ENCODE peak calls at places on chromosomes 13 and 19, in four cellular contexts. One of them, this sample, is unnamed.

GRCh38 chr19:36489920-36490415 is 607 bp upstream of the ZNF566 start:
- DNase-seq in left lung: peak; percentile 84
- DNase-seq in adrenal gland: peak; percentile 86
- DNase-seq in breast epithelium: no peak
- DNase-seq in this sample: no peak

GRCh38 chr19:38549061-38549460 is 68.7 kb downstream of the MAP4K1 start:
- DNase-seq in left lung: no peak
- DNase-seq in adrenal gland: no peak
- DNase-seq in breast epithelium: no peak
- DNase-seq in this sample: no peak

GRCh38 chr19:39037194-39037593 is 4.8 kb upstream of the FBXO27 start:
- DNase-seq in left lung: no peak
- DNase-seq in adrenal gland: no peak
- DNase-seq in breast epithelium: no peak
- DNase-seq in this sample: no peak

GRCh38 chr19:46863818-46864629 is 3.2 kb downstream of the ARHGAP35 start:
- DNase-seq in left lung: peak; percentile 74
- DNase-seq in adrenal gland: no peak
- DNase-seq in breast epithelium: peak; percentile 68
- DNase-seq in this sample: no peak

GRCh38 chr19:34404109-34404909 is at the start of gene PDCD2L:
- DNase-seq in left lung: peak; percentile 93
- DNase-seq in adrenal gland: peak; percentile 94
- DNase-seq in breast epithelium: peak; percentile 86
- DNase-seq in this sample: peak; percentile 86

GRCh38 chr13:45055198-45055901 is 65.0 kb upstream of the GTF2F2 start:
- DNase-seq in left lung: no peak
- DNase-seq in adrenal gland: no peak
- DNase-seq in breast epithelium: no peak
- DNase-seq in this sample: no peak

GRCh38 chr13:32984857-32985626 is 31.2 kb upstream of the KL start:
- DNase-seq in left lung: no peak
- DNase-seq in adrenal gland: no peak
- DNase-seq in breast epithelium: peak; percentile 88
- DNase-seq in this sample: no peak

GRCh38 chr19:46586294-46586693 is 14.8 kb upstream of the CALM3 start:
- DNase-seq in left lung: no peak
- DNase-seq in adrenal gland: no peak
- DNase-seq in breast epithelium: no peak
- DNase-seq in this sample: no peak

GRCh38 chr19:8577247-8577646 is at the start of gene MYO1F:
- DNase-seq in left lung: peak; percentile 83
- DNase-seq in adrenal gland: peak; percentile 53
- DNase-seq in breast epithelium: no peak
- DNase-seq in this sample: peak; percentile 30

GRCh38 chr19:19661141-19661674 is 2.3 kb downstream of the ATP13A1 start:
- DNase-seq in left lung: no peak
- DNase-seq in adrenal gland: no peak
- DNase-seq in breast epithelium: no peak
- DNase-seq in this sample: no peak

GRCh38 chr19:18848860-18849661 is 17.3 kb downstream of the UPF1 start:
- DNase-seq in left lung: peak; percentile 74
- DNase-seq in adrenal gland: peak; percentile 75
- DNase-seq in breast epithelium: no peak
- DNase-seq in this sample: no peak

GRCh38 chr19:35354898-35355297 is 3.4 kb upstream of the FFAR3 start:
- DNase-seq in left lung: no peak
- DNase-seq in adrenal gland: no peak
- DNase-seq in breast epithelium: peak; percentile 2
- DNase-seq in this sample: no peak

GRCh38 chr13:74329978-74330377 is 195.8 kb upstream of the KLF12 start:
- DNase-seq in left lung: no peak
- DNase-seq in adrenal gland: no peak
- DNase-seq in breast epithelium: no peak
- DNase-seq in this sample: no peak

GRCh38 chr13:31962661-31963345 is 68.8 kb upstream of the FRY start:
- DNase-seq in left lung: no peak
- DNase-seq in adrenal gland: no peak
- DNase-seq in breast epithelium: no peak
- DNase-seq in this sample: no peak

GRCh38 chr13:18944501-18945068 is 237.0 kb downstream of the TUBA3C start:
- DNase-seq in left lung: no peak
- DNase-seq in adrenal gland: no peak
- DNase-seq in breast epithelium: no peak
- DNase-seq in this sample: no peak

GRCh38 chr19:58399903-58400637 is 4.6 kb downstream of the RNF225 start:
- DNase-seq in left lung: no peak
- DNase-seq in adrenal gland: no peak
- DNase-seq in breast epithelium: peak; percentile 28
- DNase-seq in this sample: no peak

GRCh38 chr19:37334179-37335071 is 36.5 kb upstream of the ZNF527 start:
- DNase-seq in left lung: peak; percentile 95
- DNase-seq in adrenal gland: peak; percentile 94
- DNase-seq in breast epithelium: peak; percentile 86
- DNase-seq in this sample: peak; percentile 74

GRCh38 chr13:41061914-41062837 is 867 bp downstream of the WBP4 start:
- DNase-seq in left lung: no peak
- DNase-seq in adrenal gland: peak; percentile 80
- DNase-seq in breast epithelium: no peak
- DNase-seq in this sample: no peak

GRCh38 chr19:48501446-48501960 is 10.1 kb downstream of the LMTK3 start:
- DNase-seq in left lung: peak; percentile 88
- DNase-seq in adrenal gland: peak; percentile 58
- DNase-seq in breast epithelium: no peak
- DNase-seq in this sample: no peak

GRCh38 chr13:101205408-101205807 is 210.9 kb downstream of the NALCN start:
- DNase-seq in left lung: no peak
- DNase-seq in adrenal gland: no peak
- DNase-seq in breast epithelium: no peak
- DNase-seq in this sample: no peak

GRCh38 chr13:99677388-99677951 is 176.2 kb downstream of the TM9SF2 start:
- DNase-seq in left lung: no peak
- DNase-seq in adrenal gland: no peak
- DNase-seq in breast epithelium: no peak
- DNase-seq in this sample: no peak

GRCh38 chr13:43984292-43984691 is 104.6 kb downstream of the LACC1 start:
- DNase-seq in left lung: no peak
- DNase-seq in adrenal gland: no peak
- DNase-seq in breast epithelium: no peak
- DNase-seq in this sample: no peak

GRCh38 chr19:33302974-33303790 is 848 bp upstream of the CEBPA start:
- DNase-seq in left lung: no peak
- DNase-seq in adrenal gland: peak; percentile 34
- DNase-seq in breast epithelium: peak; percentile 64
- DNase-seq in this sample: peak; percentile 40

GRCh38 chr13:111361046-111361872 is 40.8 kb downstream of the TEX29 start:
- DNase-seq in left lung: no peak
- DNase-seq in adrenal gland: no peak
- DNase-seq in breast epithelium: no peak
- DNase-seq in this sample: no peak

GRCh38 chr19:55624109-55625003 is at the start of gene ZNF784:
- DNase-seq in left lung: peak; percentile 92
- DNase-seq in adrenal gland: peak; percentile 94
- DNase-seq in breast epithelium: peak; percentile 96
- DNase-seq in this sample: peak; percentile 93

GRCh38 chr13:78610381-78610883 is 7.1 kb upstream of the POU4F1 start:
- DNase-seq in left lung: no peak
- DNase-seq in adrenal gland: no peak
- DNase-seq in breast epithelium: no peak
- DNase-seq in this sample: no peak

GRCh38 chr19:17778621-17779280 is 16.2 kb upstream of the B3GNT3 start:
- DNase-seq in left lung: no peak
- DNase-seq in adrenal gland: no peak
- DNase-seq in breast epithelium: no peak
- DNase-seq in this sample: no peak

GRCh38 chr13:31898383-31899071 is 133.0 kb upstream of the FRY start:
- DNase-seq in left lung: no peak
- DNase-seq in adrenal gland: no peak
- DNase-seq in breast epithelium: no peak
- DNase-seq in this sample: no peak

GRCh38 chr19:36939153-36939552 is 23.0 kb downstream of the ZNF568 start:
- DNase-seq in left lung: no peak
- DNase-seq in adrenal gland: no peak
- DNase-seq in breast epithelium: no peak
- DNase-seq in this sample: no peak

GRCh38 chr19:12940897-12941296 is 2.5 kb downstream of the CALR start:
- DNase-seq in left lung: no peak
- DNase-seq in adrenal gland: no peak
- DNase-seq in breast epithelium: no peak
- DNase-seq in this sample: no peak

GRCh38 chr13:114087430-114087829 is 45.0 kb downstream of the RASA3 start:
- DNase-seq in left lung: no peak
- DNase-seq in adrenal gland: peak; percentile 0
- DNase-seq in breast epithelium: peak; percentile 36
- DNase-seq in this sample: no peak

GRCh38 chr13:48775804-48776203 is 122.1 kb downstream of the CYSLTR2 start:
- DNase-seq in left lung: no peak
- DNase-seq in adrenal gland: no peak
- DNase-seq in breast epithelium: no peak
- DNase-seq in this sample: no peak

GRCh38 chr13:67366533-67366932 is 136.4 kb upstream of the PCDH9 start:
- DNase-seq in left lung: no peak
- DNase-seq in adrenal gland: no peak
- DNase-seq in breast epithelium: no peak
- DNase-seq in this sample: no peak
- TF ChIP-seq CTCF in left lung: no peak
- TF ChIP-seq CTCF in adrenal gland: no peak
- TF ChIP-seq CTCF in breast epithelium: no peak
- TF ChIP-seq CTCF in this sample: no peak

GRCh38 chr13:66528903-66529576 is 701.1 kb downstream of the PCDH9 start:
- DNase-seq in left lung: no peak
- DNase-seq in adrenal gland: no peak
- DNase-seq in breast epithelium: no peak
- DNase-seq in this sample: no peak

GRCh38 chr13:66530686-66531085 is 699.5 kb downstream of the PCDH9 start:
- DNase-seq in left lung: no peak
- DNase-seq in adrenal gland: no peak
- DNase-seq in breast epithelium: no peak
- DNase-seq in this sample: no peak

GRCh38 chr13:66532146-66532545 is 698.0 kb downstream of the PCDH9 start:
- DNase-seq in left lung: no peak
- DNase-seq in adrenal gland: no peak
- DNase-seq in breast epithelium: no peak
- DNase-seq in this sample: no peak

GRCh38 chr13:66528139-66528538 is 702.0 kb downstream of the PCDH9 start:
- DNase-seq in left lung: no peak
- DNase-seq in adrenal gland: no peak
- DNase-seq in breast epithelium: no peak
- DNase-seq in this sample: no peak

GRCh38 chr13:66530158-66530557 is 700.0 kb downstream of the PCDH9 start:
- DNase-seq in left lung: no peak
- DNase-seq in adrenal gland: no peak
- DNase-seq in breast epithelium: no peak
- DNase-seq in this sample: no peak
- TF ChIP-seq CTCF in left lung: no peak
- TF ChIP-seq CTCF in adrenal gland: no peak
- TF ChIP-seq CTCF in breast epithelium: no peak
- TF ChIP-seq CTCF in this sample: no peak

GRCh38 chr13:30529085-30529815 is 63.5 kb upstream of the HMGB1 start:
- DNase-seq in left lung: no peak
- DNase-seq in adrenal gland: no peak
- DNase-seq in breast epithelium: no peak
- DNase-seq in this sample: no peak

GRCh38 chr13:30526612-30527217 is 61.0 kb upstream of the HMGB1 start:
- DNase-seq in left lung: no peak
- DNase-seq in adrenal gland: no peak
- DNase-seq in breast epithelium: no peak
- DNase-seq in this sample: no peak
- TF ChIP-seq CTCF in left lung: no peak
- TF ChIP-seq CTCF in adrenal gland: no peak
- TF ChIP-seq CTCF in breast epithelium: no peak
- TF ChIP-seq CTCF in this sample: no peak

DNA sequence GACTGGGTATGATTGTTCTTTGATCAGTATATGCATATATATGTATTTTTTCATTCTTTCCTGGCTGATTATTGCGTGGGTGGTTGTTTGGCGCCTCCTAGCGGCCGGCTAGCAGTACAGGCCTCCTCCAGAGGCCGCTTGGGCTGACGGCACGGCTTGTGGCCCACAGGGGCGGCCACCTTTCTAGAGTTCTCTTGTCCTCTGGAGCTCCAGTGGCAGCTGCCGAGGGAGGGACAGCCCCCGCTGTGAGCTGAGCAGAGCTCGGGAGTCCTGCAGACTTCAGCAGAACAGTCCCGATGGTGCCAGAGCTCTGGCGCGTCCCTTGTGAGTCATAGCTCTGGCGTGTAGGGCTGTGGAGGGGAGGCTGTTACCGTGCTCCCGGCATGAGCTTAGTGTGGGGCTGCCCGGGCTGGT is 22.5 kb upstream of the ZNF429 start:
- DNase-seq in left lung: peak; percentile 55
- DNase-seq in adrenal gland: peak; percentile 54
- DNase-seq in breast epithelium: peak; percentile 64
- DNase-seq in this sample: peak; percentile 41
- TF ChIP-seq CTCF in left lung: peak; percentile 85
- TF ChIP-seq CTCF in adrenal gland: peak; percentile 82
- TF ChIP-seq CTCF in breast epithelium: peak; percentile 48
- TF ChIP-seq CTCF in this sample: peak; percentile 37

This sample was measured in activated B cell treated with CpG ODN at 0.5 μM for 24 hours.